ENCODE peak calls at places on chromosome 13, in five cellular contexts. E, L, V, M and R are unnamed samples.

GRCh38 chr13:96025283-96025682 is 27.9 kb downstream of the UGGT2 start:
- DNase-seq in L (no peak), V (no peak), M (no peak), E (peak), R (no peak)

GRCh38 chr13:50277906-50278305 is 262.7 kb downstream of the KCNRG start:
- DNase-seq in M (no peak), E (no peak), L (no peak), V (peak), R (no peak)

GRCh38 chr13:110233682-110234280 is 73.2 kb downstream of the COL4A1 start:
- DNase-seq in E (no peak), M (peak), V (no peak), L (no peak), R (no peak)

GRCh38 chr13:102928971-102929370 is 83.1 kb downstream of the ERCC5 start:
- DNase-seq in E (no peak), L (no peak), V (no peak), M (no peak), R (no peak)

GRCh38 chr13:52850396-52851152 is 2.1 kb upstream of the PCDH8 start:
- DNase-seq in L (peak), M (peak), V (peak), E (peak), R (peak)

GRCh38 chr13:49740870-49741269 is 49.6 kb upstream of the EBPL start:
- DNase-seq in E (no peak), L (no peak), V (no peak), M (no peak), R (no peak)

GRCh38 chr13:34344761-34345600 is 527.0 kb downstream of the RFC3 start:
- DNase-seq in M (no peak), E (no peak), L (no peak), V (no peak), R (no peak)

GRCh38 chr13:99218545-99218944 is 17.9 kb downstream of the UBAC2 start:
- DNase-seq in L (no peak), M (no peak), E (no peak), V (no peak), R (no peak)

GRCh38 chr13:103046676-103047075 is 19.5 kb downstream of the SLC10A2 start:
- DNase-seq in M (no peak), L (no peak), E (no peak), V (no peak), R (no peak)

GRCh38 chr13:66375756-66376155 is 854.4 kb downstream of the PCDH9 start:
- DNase-seq in M (no peak), V (no peak), E (no peak), L (no peak), R (no peak)

GRCh38 chr13:64556391-64556790 is 2673.7 kb downstream of the PCDH9 start:
- DNase-seq in V (no peak), L (no peak), M (no peak), E (no peak), R (no peak)

GRCh38 chr13:109743706-109744453 is 42.5 kb downstream of the IRS2 start:
- DNase-seq in V (peak), E (peak), L (peak), M (peak), R (peak)

GRCh38 chr13:99261040-99261439 is 2.9 kb upstream of the GPR18 start:
- DNase-seq in M (no peak), E (no peak), V (no peak), L (no peak), R (peak)

GRCh38 chr13:111043575-111043982 is 71.5 kb upstream of the ARHGEF7 start:
- DNase-seq in V (peak), E (peak), M (no peak), L (no peak), R (no peak)

GRCh38 chr13:49265822-49266221 is 18.1 kb downstream of the CDADC1 start:
- DNase-seq in E (no peak), V (no peak), L (no peak), M (no peak), R (no peak)

GRCh38 chr13:24911135-24911524 is 147.2 kb downstream of the RNF17 start:
- DNase-seq in V (no peak), M (no peak), L (peak), E (peak), R (no peak)

GRCh38 chr13:94263038-94263437 is 216.4 kb downstream of the DCT start:
- DNase-seq in E (no peak), L (no peak), M (no peak), V (no peak), R (no peak)

GRCh38 chr13:111251646-111252448 is 68.6 kb upstream of the TEX29 start:
- DNase-seq in V (no peak), E (no peak), M (no peak), L (no peak), R (no peak)

GRCh38 chr13:41311607-41312500 is 787 bp downstream of the NAA16 start:
- DNase-seq in E (peak), L (peak), V (peak), M (no peak), R (peak)

GRCh38 chr13:109747524-109747923 is 38.9 kb downstream of the IRS2 start:
- DNase-seq in E (no peak), L (no peak), M (no peak), V (no peak), R (no peak)

GRCh38 chr13:68927387-68928026 is 1180.1 kb upstream of the ATXN8OS start:
- DNase-seq in L (peak), E (no peak), M (no peak), V (peak), R (peak)

GRCh38 chr13:99227909-99228688 is 27.4 kb downstream of the UBAC2 start:
- DNase-seq in E (no peak), L (no peak), V (no peak), M (no peak), R (no peak)

GRCh38 chr13:77480071-77480470 is 55.4 kb upstream of the SCEL start:
- DNase-seq in M (no peak), E (peak), V (no peak), L (no peak), R (peak)

GRCh38 chr13:25876256-25876655 is 175.6 kb downstream of the SHISA2 start:
- DNase-seq in V (no peak), M (no peak), L (no peak), E (no peak), R (no peak)

GRCh38 chr13:35162420-35162819 is 220.3 kb downstream of the NBEA start:
- DNase-seq in E (no peak), M (no peak), L (no peak), V (no peak), R (no peak)

GRCh38 chr13:110680852-110681251 is 25.1 kb downstream of the CARS2 start:
- DNase-seq in E (no peak), L (peak), V (no peak), M (no peak), R (peak)

GRCh38 chr13:40187836-40188591 is 478.4 kb downstream of the FOXO1 start:
- DNase-seq in M (no peak), V (no peak), E (no peak), L (no peak), R (no peak)

GRCh38 chr13:77779461-77780272 is 82.2 kb downstream of the SLAIN1 start:
- DNase-seq in E (peak), L (peak), M (no peak), V (peak), R (no peak)

GRCh38 chr13:96552523-96552922 is 441.8 kb downstream of the OXGR1 start:
- DNase-seq in M (no peak), L (no peak), V (no peak), E (no peak), R (no peak)

GRCh38 chr13:111943229-111943795 is 123.6 kb upstream of the SOX1 start:
- DNase-seq in E (no peak), V (no peak), M (peak), L (no peak), R (no peak)

GRCh38 chr13:63910406-63910957 is 2494.8 kb upstream of the PCDH20 start:
- DNase-seq in M (no peak), E (peak), V (no peak), L (peak), R (peak)

GRCh38 chr13:111518161-111518791 is 197.8 kb downstream of the TEX29 start:
- DNase-seq in L (no peak), M (peak), V (no peak), E (no peak), R (no peak)

GRCh38 chr13:113458218-113459065 is 5.2 kb upstream of the ADPRHL1 start:
- DNase-seq in M (peak), E (peak), V (no peak), L (no peak), R (peak)

GRCh38 chr13:113456116-113456702 is 2.9 kb upstream of the ADPRHL1 start:
- DNase-seq in V (no peak), L (no peak), E (no peak), M (peak), R (no peak)

GRCh38 chr13:113455384-113455783 is 2.1 kb upstream of the ADPRHL1 start:
- DNase-seq in L (no peak), V (no peak), M (peak), E (no peak), R (no peak)

GRCh38 chr13:113454936-113455335 is 1.6 kb upstream of the ADPRHL1 start:
- DNase-seq in M (peak), E (no peak), L (no peak), V (no peak), R (no peak)

GRCh38 chr13:113457510-113457909 is 4.2 kb upstream of the ADPRHL1 start:
- DNase-seq in L (no peak), V (no peak), M (peak), E (no peak), R (no peak)
- TF ChIP-seq CTCF in L (no peak), V (no peak), M (no peak), E (peak), R (no peak)

GRCh38 chr13:80245162-80245733 is 95.7 kb downstream of the SPRY2 start:
- DNase-seq in M (no peak), V (no peak), E (no peak), L (no peak), R (no peak)

GRCh38 chr13:80255946-80256345 is 85.0 kb downstream of the SPRY2 start:
- DNase-seq in E (no peak), V (no peak), M (no peak), L (no peak), R (no peak)

GRCh38 chr13:80251403-80251802 is 89.5 kb downstream of the SPRY2 start:
- DNase-seq in V (no peak), L (peak), M (no peak), E (peak), R (no peak)

GRCh38 chr13:80244574-80244973 is 96.4 kb downstream of the SPRY2 start:
- DNase-seq in E (no peak), M (no peak), V (no peak), L (no peak), R (no peak)

GRCh38 chr13:80249906-80250513 is 90.9 kb downstream of the SPRY2 start:
- DNase-seq in E (no peak), M (no peak), L (no peak), V (no peak), R (no peak)
- TF ChIP-seq CTCF in E (no peak), M (no peak), L (no peak), V (no peak), R (no peak)

GRCh38 chr13:43981091-43981490 is 101.4 kb downstream of the LACC1 start:
- DNase-seq in E (no peak), V (no peak), L (no peak), M (no peak), R (peak)
- TF ChIP-seq CTCF in E (no peak), V (no peak), L (no peak), M (no peak), R (peak)

GRCh38 chr13:51524312-51524711 is 60.0 kb upstream of the WDFY2 start:
- DNase-seq in E (peak), L (no peak), V (no peak), M (no peak), R (no peak)
- TF ChIP-seq CTCF in E (no peak), L (no peak), V (no peak), M (no peak), R (no peak)

GRCh38 chr13:100689191-100689590 is 14.6 kb upstream of the TMTC4 start:
- DNase-seq in L (no peak), M (no peak), E (no peak), V (no peak), R (no peak)

DNA sequence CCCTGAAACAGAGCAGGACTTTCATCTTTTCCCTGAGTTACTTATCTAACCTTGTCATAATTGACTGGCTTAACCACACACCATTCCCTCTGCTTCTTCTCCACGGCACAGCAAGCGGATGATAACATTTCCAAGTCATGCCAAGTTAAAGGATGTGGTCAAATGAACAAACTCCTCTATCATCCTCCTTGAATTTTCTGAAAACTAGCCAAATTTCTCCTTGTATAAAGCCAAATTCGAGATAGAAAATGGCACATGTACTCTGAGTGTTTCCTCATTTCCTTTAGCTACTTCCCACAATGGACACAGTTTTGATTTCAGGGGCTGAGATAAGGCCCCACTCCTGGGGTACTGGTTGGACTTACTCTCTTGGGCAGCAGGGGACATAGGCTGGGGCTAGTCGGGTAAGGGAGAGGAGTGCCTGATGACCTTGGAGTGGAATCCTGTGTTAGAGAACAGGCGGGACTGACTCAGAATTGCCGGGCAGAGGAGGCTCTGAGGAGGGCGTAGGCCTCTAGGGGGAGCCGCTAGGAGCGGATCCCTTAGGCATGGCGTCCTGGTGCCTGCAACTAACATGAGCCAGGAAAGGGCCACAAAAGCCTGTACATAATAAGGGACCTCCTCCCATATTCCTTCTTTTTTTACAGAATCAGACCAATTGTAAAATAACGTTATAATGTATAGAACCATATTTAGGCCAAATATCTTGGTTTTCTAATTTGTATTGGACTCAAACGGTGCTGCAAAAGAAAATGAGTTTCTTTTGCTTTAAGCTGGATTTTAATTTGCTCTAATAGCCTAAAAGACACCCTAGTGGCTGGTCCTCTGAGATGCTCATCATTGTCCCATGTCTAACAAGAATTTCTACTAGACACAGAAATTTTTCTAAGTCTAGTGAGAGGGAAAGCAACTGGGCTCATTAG is 20.4 kb upstream of the TMTC4 start:
- DNase-seq in M (no peak), V (peak), E (peak), L (no peak), R (peak)
- TF ChIP-seq CTCF in M (peak), V (no peak), E (peak), L (no peak), R (peak)